ENCODE peak calls at places on chromosomes 6 and 20, in nine cellular contexts. C, Z, W, U, D, L, A, G and Q are unnamed samples.

GRCh38 chr20:44733341-44734069 is 12.2 kb upstream of the KCNK15 start:
- DNase-seq in C (no peak), Z (no peak), W (peak; percentile 60), U (no peak), D (peak; percentile 76), L (peak; percentile 79), A (peak; percentile 64), G (peak; percentile 71), Q (no peak)

GRCh38 chr6:46269447-46270229 is 98.9 kb upstream of the ENPP5 start:
- DNase-seq in C (no peak), Z (no peak), W (peak; percentile 57), U (no peak), D (no peak), L (no peak), A (no peak), G (no peak), Q (no peak)

GRCh38 chr6:42781811-42782688 is at the start of gene BICRAL:
- DNase-seq in C (peak; percentile 59), Z (no peak), W (peak; percentile 58), U (no peak), D (peak; percentile 74), L (peak; percentile 75), A (peak; percentile 53), G (peak; percentile 95), Q (no peak)

GRCh38 chr6:151436814-151437213 is 15.1 kb downstream of the RMND1 start:
- DNase-seq in C (no peak), Z (no peak), W (no peak), U (no peak), D (no peak), L (no peak), A (no peak), G (peak; percentile 66), Q (no peak)

GRCh38 chr6:129617986-129618385 is 92.0 kb downstream of the ARHGAP18 start:
- DNase-seq in C (no peak), Z (no peak), W (no peak), U (no peak), D (no peak), L (no peak), A (no peak), G (no peak), Q (no peak)

GRCh38 chr6:163724196-163724595 is 309.7 kb downstream of the QKI start:
- DNase-seq in C (no peak), Z (no peak), W (no peak), U (no peak), D (no peak), L (peak; percentile 52), A (no peak), G (no peak), Q (no peak)

GRCh38 chr20:23161968-23162696 is 76.0 kb upstream of the CD93 start:
- DNase-seq in C (no peak), Z (peak; percentile 88), W (peak; percentile 85), U (peak; percentile 93), D (peak; percentile 78), L (peak; percentile 89), A (peak; percentile 54), G (peak; percentile 72), Q (no peak)

GRCh38 chr6:139028658-139029469 is at the start of gene ABRACL:
- DNase-seq in C (no peak), Z (no peak), W (peak; percentile 57), U (no peak), D (peak; percentile 90), L (peak; percentile 85), A (peak; percentile 67), G (peak; percentile 69), Q (no peak)

GRCh38 chr20:50027611-50028105 is 44.9 kb downstream of the SNAI1 start:
- DNase-seq in C (peak; percentile 75), Z (peak; percentile 69), W (peak; percentile 71), U (no peak), D (no peak), L (peak; percentile 71), A (peak; percentile 53), G (peak; percentile 92), Q (no peak)

GRCh38 chr6:38034269-38034914 is 214.9 kb downstream of the ZFAND3 start:
- DNase-seq in C (peak; percentile 45), Z (no peak), W (no peak), U (no peak), D (peak; percentile 43), L (no peak), A (no peak), G (peak; percentile 67), Q (no peak)

GRCh38 chr6:73873081-73873480 is 177.1 kb downstream of the CD109 start:
- DNase-seq in C (no peak), Z (no peak), W (no peak), U (no peak), D (no peak), L (no peak), A (no peak), G (no peak), Q (no peak)

GRCh38 chr20:31788578-31788977 is 30.6 kb upstream of the MYLK2 start:
- DNase-seq in C (no peak), Z (no peak), W (no peak), U (no peak), D (no peak), L (no peak), A (no peak), G (no peak), Q (no peak)

GRCh38 chr6:127459231-127459641 is at the start of gene KIAA0408:
- DNase-seq in C (peak; percentile 40), Z (peak; percentile 27), W (peak; percentile 47), U (no peak), D (peak; percentile 1), L (peak; percentile 73), A (no peak), G (peak; percentile 63), Q (no peak)

GRCh38 chr6:37576336-37576737 is 76.6 kb upstream of the CCDC167 start:
- DNase-seq in C (peak; percentile 29), Z (no peak), W (no peak), U (no peak), D (no peak), L (no peak), A (no peak), G (peak; percentile 63), Q (no peak)

GRCh38 chr6:6655805-6656251 is 67.3 kb downstream of the LY86 start:
- DNase-seq in C (no peak), Z (no peak), W (no peak), U (no peak), D (peak; percentile 45), L (no peak), A (no peak), G (no peak), Q (no peak)

GRCh38 chr6:129104131-129104530 is 221.2 kb downstream of the LAMA2 start:
- DNase-seq in C (peak; percentile 56), Z (peak; percentile 45), W (no peak), U (no peak), D (no peak), L (no peak), A (no peak), G (peak; percentile 59), Q (no peak)

GRCh38 chr6:87407531-87407895 is 259 bp upstream of the CFAP206 start:
- DNase-seq in C (no peak), Z (no peak), W (no peak), U (no peak), D (no peak), L (no peak), A (no peak), G (peak; percentile 55), Q (no peak)

DNA sequence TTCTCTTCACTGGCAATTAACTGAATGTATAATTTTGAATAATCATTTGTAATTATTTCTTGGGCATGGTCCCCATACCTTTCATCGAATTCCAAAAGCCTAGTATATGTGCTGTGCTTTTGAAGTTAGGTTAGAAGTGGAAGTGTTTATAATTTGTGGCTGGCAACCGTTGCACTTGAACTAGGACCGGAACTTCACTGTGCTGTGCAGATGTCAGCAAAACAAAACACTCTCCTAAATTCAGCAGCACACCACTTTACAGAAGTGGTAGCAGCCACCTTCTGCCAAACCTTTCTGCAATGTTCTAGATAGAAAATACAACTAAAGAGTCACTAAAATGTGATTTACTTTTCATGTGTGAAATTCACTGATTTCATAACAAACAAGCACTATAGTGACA is 111.9 kb downstream of the FAM83B start:
- DNase-seq in C (no peak), Z (no peak), W (no peak), U (no peak), D (no peak), L (no peak), A (no peak), G (no peak), Q (no peak)
- TF ChIP-seq CTCF in C (no peak), Z (no peak), W (no peak), U (no peak), D (no peak), L (no peak), A (no peak), G (no peak), Q (no peak)

GRCh38 chr6:116461563-116462507 is 660 bp downstream of the CALHM6 start:
- DNase-seq in C (no peak), Z (no peak), W (peak; percentile 51), U (no peak), D (peak; percentile 79), L (peak; percentile 80), A (no peak), G (peak; percentile 46), Q (no peak)
- TF ChIP-seq CTCF in C (no peak), Z (no peak), W (no peak), U (no peak), D (no peak), L (no peak), A (no peak), G (no peak), Q (peak; percentile 23)

DNA sequence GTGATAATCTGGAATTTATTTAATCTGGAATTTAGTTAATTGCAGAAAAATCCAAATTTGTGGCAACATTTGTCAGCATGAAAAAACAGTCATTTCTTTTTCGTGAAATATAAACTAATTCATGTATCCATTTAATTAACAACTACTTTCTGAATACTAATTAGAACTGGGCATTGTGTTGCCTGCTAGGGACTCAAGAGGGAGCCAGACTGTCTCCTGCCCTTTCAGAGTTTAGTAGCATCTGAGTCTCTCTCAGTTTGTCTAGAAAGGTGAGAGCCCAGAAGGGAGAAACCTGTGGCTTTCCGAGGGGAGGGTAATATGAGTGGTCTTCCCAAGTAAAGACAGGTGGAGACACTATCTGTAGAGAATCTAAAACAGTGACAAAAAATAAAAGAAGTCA is 210.9 kb upstream of the HDDC2 start:
- DNase-seq in C (no peak), Z (no peak), W (no peak), U (no peak), D (peak; percentile 37), L (no peak), A (no peak), G (no peak), Q (no peak)
- TF ChIP-seq CTCF in C (peak; percentile 31), Z (peak; percentile 44), W (peak; percentile 18), U (no peak), D (peak; percentile 43), L (peak; percentile 35), A (no peak), G (peak; percentile 36), Q (peak; percentile 48)

DNA sequence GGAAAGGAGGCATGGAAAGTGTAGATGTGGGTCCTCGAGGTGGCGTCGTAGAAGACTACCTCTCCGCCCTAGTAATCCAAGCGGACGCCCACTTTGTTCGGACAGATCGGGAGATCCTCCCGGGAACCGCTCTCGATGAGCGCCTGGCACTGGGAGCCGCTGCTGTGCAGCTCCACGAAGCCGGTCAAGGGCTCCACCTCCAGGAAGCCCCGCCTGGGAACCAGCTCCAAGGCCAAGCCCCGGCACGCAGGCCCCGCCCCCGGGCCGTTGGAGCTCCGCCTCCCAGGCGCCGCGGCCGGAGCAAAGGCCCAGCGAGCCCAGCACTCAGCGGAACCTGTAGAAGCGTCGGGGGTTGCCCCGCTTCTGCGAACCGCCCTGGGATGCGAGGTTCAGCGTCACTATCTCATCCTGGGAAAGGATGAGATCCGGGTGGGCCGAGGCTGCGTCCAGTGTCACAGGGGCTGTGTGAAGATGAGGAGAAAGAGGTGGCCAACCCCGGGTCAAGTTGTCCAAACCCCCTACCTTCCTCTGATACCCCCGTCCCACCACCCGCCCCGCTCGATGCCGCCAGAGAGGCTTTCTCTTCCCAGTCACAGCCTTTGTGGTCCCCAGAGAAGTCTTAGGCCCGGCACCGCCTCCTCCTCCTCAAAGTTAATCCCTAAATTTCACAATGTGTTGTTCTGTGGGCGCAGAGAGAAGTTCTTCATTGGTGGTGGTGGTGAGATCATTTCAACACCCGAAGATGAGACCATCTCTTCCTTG is 10.8 kb downstream of the TRIM31 start:
- DNase-seq in C (peak; percentile 38), Z (peak; percentile 40), W (peak; percentile 93), U (peak; percentile 93), D (peak; percentile 72), L (peak; percentile 96), A (peak; percentile 92), G (peak; percentile 77), Q (peak; percentile 95)
- TF ChIP-seq CTCF in C (peak; percentile 13), Z (no peak), W (peak; percentile 17), U (peak; percentile 20), D (peak; percentile 1), L (no peak), A (no peak), G (no peak), Q (peak; percentile 67)